ENCODE peak calls at places on chromosome 21, in four cellular contexts. E, X, T and F are unnamed samples.
A peak's percentile ranks its signal among the peaks of the same experiment; 100 is the strongest.

GRCh38 chr21:33075128-33075527 is 5.2 kb downstream of the OLIG1 start:
- DNase-seq in E (no peak), X (no peak), T (no peak), F (no peak)

GRCh38 chr21:37198989-37199924 is 67.9 kb downstream of the VPS26C start:
- DNase-seq in E (no peak), X (no peak), T (no peak), F (no peak)

GRCh38 chr21:31447477-31447876 is 103.4 kb upstream of the TIAM1 start:
- DNase-seq in E (no peak), X (peak; percentile 52), T (no peak), F (peak; percentile 68)

GRCh38 chr21:34834852-34835501 is 166.2 kb downstream of the CLIC6 start:
- DNase-seq in E (no peak), X (no peak), T (no peak), F (no peak)

GRCh38 chr21:33396966-33397365 is 6.2 kb upstream of the IFNGR2 start:
- DNase-seq in E (no peak), X (no peak), T (no peak), F (no peak)

GRCh38 chr21:15592271-15592860 is 137.4 kb upstream of the USP25 start:
- DNase-seq in E (no peak), X (no peak), T (no peak), F (no peak)

GRCh38 chr21:25453524-25453923 is 153.8 kb downstream of the MRPL39 start:
- DNase-seq in E (no peak), X (no peak), T (no peak), F (no peak)

GRCh38 chr21:33025471-33026298 is at the start of gene OLIG2:
- DNase-seq in E (no peak), X (no peak), T (no peak), F (peak; percentile 50)

GRCh38 chr21:36959020-36959835 is 7.2 kb downstream of the HLCS start:
- DNase-seq in E (no peak), X (no peak), T (no peak), F (no peak)

GRCh38 chr21:33244781-33245105 is 15.0 kb downstream of the IFNAR2 start:
- DNase-seq in E (no peak), X (no peak), T (no peak), F (no peak)

GRCh38 chr21:18245493-18245967 is 897 bp downstream of the CHODL start:
- DNase-seq in E (no peak), X (peak; percentile 55), T (no peak), F (peak; percentile 54)

GRCh38 chr21:35853321-35853922 is 206.9 kb downstream of the SETD4 start:
- DNase-seq in E (no peak), X (no peak), T (no peak), F (no peak)

GRCh38 chr21:35852820-35853219 is 207.5 kb downstream of the SETD4 start:
- DNase-seq in E (no peak), X (peak; percentile 56), T (no peak), F (no peak)

GRCh38 chr21:35849131-35849530 is 211.2 kb downstream of the SETD4 start:
- DNase-seq in E (no peak), X (peak; percentile 47), T (no peak), F (no peak)

GRCh38 chr21:35850542-35851103 is 209.7 kb downstream of the SETD4 start:
- DNase-seq in E (no peak), X (peak; percentile 40), T (no peak), F (peak; percentile 61)

DNA sequence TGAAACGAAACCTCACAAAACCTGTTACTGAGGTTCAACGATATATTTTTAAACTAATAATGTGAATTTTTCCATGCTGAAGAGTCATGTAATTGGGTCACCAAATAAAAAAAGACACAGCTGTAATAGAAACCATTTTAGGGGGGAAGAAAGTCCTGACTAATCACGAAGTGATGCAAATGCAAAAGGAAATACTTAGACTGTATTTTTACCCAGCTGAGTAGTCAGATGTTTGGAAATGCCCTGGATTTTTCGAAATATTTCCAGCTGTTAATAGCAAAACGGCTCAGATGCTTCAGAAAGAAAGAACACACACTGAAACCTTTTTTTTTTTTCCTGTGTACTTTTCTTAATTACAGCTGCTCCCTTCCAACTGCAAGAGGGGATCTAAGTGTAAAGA is 210.3 kb downstream of the SETD4 start:
- DNase-seq in E (no peak), X (no peak), T (no peak), F (no peak)
- H3K4me3 ChIP-seq in E (no peak overlapping the region), X (no peak overlapping the region), T (no peak overlapping the region), F (no peak overlapping the region)

GRCh38 chr21:46097826-46098286 is at the start of gene COL6A2:
- DNase-seq in E (peak; percentile 61), X (peak; percentile 67), T (peak; percentile 85), F (peak; percentile 91)
- TF ChIP-seq POLR2A in E (peak; percentile 27), X (no peak), T (peak; percentile 85), F (peak; percentile 44)

DNA sequence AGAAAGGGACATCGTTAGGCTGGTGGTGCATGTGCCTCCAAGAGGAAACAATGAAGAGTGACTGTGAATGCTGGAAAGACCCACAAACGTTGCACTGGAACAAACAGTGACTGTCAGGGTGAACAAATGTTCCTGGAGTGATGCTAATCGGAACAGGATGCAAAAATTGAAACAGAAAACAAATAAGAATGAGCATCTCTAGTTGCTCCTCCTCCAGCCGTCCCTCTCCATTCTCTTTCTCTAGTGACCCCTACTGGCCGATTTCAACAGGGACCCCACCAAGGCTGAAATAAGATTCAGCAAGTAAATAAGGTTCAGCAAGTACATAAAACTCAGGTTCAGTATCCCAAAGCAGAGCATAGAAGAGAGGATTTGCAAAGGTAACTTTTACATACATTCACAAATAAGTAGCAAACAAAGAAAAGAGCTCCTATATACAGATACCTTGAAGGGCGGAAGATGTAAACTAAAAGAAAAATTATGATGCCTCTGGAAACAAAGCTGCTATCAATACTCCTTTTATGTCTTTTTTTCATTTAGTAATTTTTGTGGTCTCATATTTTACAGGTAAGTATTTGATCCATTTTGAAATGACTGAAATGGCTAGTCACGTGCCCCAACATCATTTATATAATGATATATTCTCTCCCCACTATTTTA is 836.1 kb upstream of the ADAMTS5 start:
- DNase-seq in E (no peak), X (peak; percentile 64), T (no peak), F (no peak)
- H3K4me3 ChIP-seq in E (no peak overlapping the region), X (no peak overlapping the region), T (no peak overlapping the region), F (no peak overlapping the region)

GRCh38 chr21:21731626-21732025 is 733.4 kb downstream of the NCAM2 start:
- DNase-seq in E (no peak), X (no peak), T (no peak), F (no peak)

GRCh38 chr21:21740207-21740606 is 742.0 kb downstream of the NCAM2 start:
- DNase-seq in E (no peak), X (no peak), T (no peak), F (no peak)

GRCh38 chr21:21734088-21734487 is 735.9 kb downstream of the NCAM2 start:
- DNase-seq in E (no peak), X (no peak), T (no peak), F (no peak)

GRCh38 chr21:21737186-21737585 is 739.0 kb downstream of the NCAM2 start:
- DNase-seq in E (no peak), X (no peak), T (no peak), F (no peak)
- TF ChIP-seq POLR2A in E (no peak), X (no peak), T (no peak), F (no peak)

GRCh38 chr21:26572026-26572425 is 1.1 kb downstream of the CYYR1 start:
- DNase-seq in E (no peak), X (no peak), T (no peak), F (no peak)
- H3K4me3 ChIP-seq in E (peak overlapping the region; percentile 37), X (peak overlapping the region; percentile 48), T (no peak overlapping the region), F (peak overlapping the region; percentile 31)